ENCODE peak calls at places on chromosomes 16 and 17, in four cellular contexts. I is left lung, T is pancreas, A is aorta. L is an unnamed sample. For H3K9me3, the result is how much of the 10 kb centered on the place peaks cover.

GRCh38 chr16:31094088-31094423 is 541 bp downstream of the VKORC1 start:
- DNase-seq in I (no peak), T (peak), A (peak), L (peak)

GRCh38 chr16:49019081-49019633 is 262.5 kb downstream of the CBLN1 start:
- DNase-seq in I (no peak), T (no peak), A (no peak), L (no peak)

GRCh38 chr16:67278773-67279295 is 498 bp upstream of the PLEKHG4 start:
- DNase-seq in I (no peak), T (no peak), A (no peak), L (no peak)

GRCh38 chr16:58024673-58025350 is 742 bp upstream of the MMP15 start:
- DNase-seq in I (peak), T (peak), A (peak), L (no peak)

GRCh38 chr16:15691046-15691445 is 41.0 kb downstream of the NDE1 start:
- DNase-seq in I (peak), T (no peak), A (no peak), L (no peak)

GRCh38 chr16:89599451-89599858 is 14.0 kb upstream of the DPEP1 start:
- DNase-seq in I (peak), T (no peak), A (no peak), L (peak)

GRCh38 chr16:72896719-72897118 is 151.2 kb downstream of the ZFHX3 start:
- DNase-seq in I (no peak), T (no peak), A (no peak), L (no peak)

GRCh38 chr16:57802635-57803412 is 533 bp upstream of the KIFC3 start:
- DNase-seq in I (peak), T (no peak), A (no peak), L (no peak)

GRCh38 chr17:81923302-81924260 is 4.0 kb downstream of the MAFG start:
- DNase-seq in I (peak), T (no peak), A (peak), L (no peak)

GRCh38 chr16:70553175-70553574 is 29.6 kb downstream of the SF3B3 start:
- DNase-seq in I (no peak), T (no peak), A (no peak), L (no peak)

GRCh38 chr17:7396147-7396546 is 1.8 kb upstream of the PLSCR3 start:
- DNase-seq in I (peak), T (no peak), A (no peak), L (no peak)

GRCh38 chr17:50728881-50729765 is 9.7 kb downstream of the LUC7L3 start:
- DNase-seq in I (no peak), T (no peak), A (no peak), L (no peak)

GRCh38 chr16:35141303-35141702 is 1681.9 kb downstream of the TP53TG3F start:
- DNase-seq in I (peak), T (no peak), A (no peak), L (no peak)

GRCh38 chr16:35142147-35142808 is 1682.9 kb downstream of the TP53TG3F start:
- DNase-seq in I (peak), T (no peak), A (peak), L (no peak)

GRCh38 chr16:35142809-35143192 is 1683.4 kb downstream of the TP53TG3F start:
- DNase-seq in I (peak), T (no peak), A (peak), L (no peak)

GRCh38 chr16:35144212-35144932 is 1685.0 kb downstream of the TP53TG3F start:
- DNase-seq in I (no peak), T (no peak), A (no peak), L (no peak)

GRCh38 chr16:35140293-35140986 is 1681.0 kb downstream of the TP53TG3F start:
- DNase-seq in I (peak), T (no peak), A (peak), L (no peak)
- H3K9me3 ChIP-seq in I (under half), T (under half), A (under half), L (under half)

GRCh38 chr16:3289998-3290673 is 6.8 kb downstream of the ZNF263 start:
- DNase-seq in I (no peak), T (no peak), A (no peak), L (no peak)

GRCh38 chr16:3292604-3293003 is 9.3 kb downstream of the ZNF263 start:
- DNase-seq in I (no peak), T (no peak), A (no peak), L (no peak)

GRCh38 chr16:3295209-3295608 is 10.0 kb downstream of the TIGD7 start:
- DNase-seq in I (no peak), T (no peak), A (no peak), L (no peak)

DNA sequence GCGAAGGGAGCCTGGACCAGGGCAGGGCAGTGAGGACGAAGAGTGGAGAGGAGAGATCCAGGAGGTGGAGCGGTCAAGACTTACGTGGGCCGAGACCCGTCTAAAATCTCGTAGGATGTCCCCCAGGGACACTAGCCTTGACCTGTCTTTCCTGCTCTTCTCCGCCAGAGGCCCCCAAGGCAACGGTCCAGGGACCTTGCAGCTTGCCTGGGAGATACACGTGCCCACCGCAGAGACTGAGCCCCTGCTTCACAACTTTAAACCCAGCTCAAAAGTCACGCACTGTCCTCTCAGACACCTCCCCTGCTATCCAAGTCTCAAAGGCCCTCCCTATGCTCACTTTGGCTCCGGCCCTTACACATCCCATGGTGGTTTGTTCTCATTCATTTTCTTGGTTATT is 9.4 kb downstream of the TIGD7 start:
- DNase-seq in I (no peak), T (no peak), A (no peak), L (no peak)
- H3K9me3 ChIP-seq in I (under half), T (under half), A (under half), L (under half)

GRCh38 chr16:60180609-60181008 is 1446.5 kb upstream of the GOT2 start:
- DNase-seq in I (no peak), T (no peak), A (no peak), L (no peak)
- H3K9me3 ChIP-seq in I (under half), T (under half), A (under half), L (under half)

GRCh38 chr16:53415504-53415903 is 18.8 kb upstream of the RBL2 start:
- DNase-seq in I (no peak), T (no peak), A (no peak), L (no peak)

GRCh38 chr16:53417011-53417410 is 17.3 kb upstream of the RBL2 start:
- DNase-seq in I (no peak), T (no peak), A (no peak), L (no peak)

GRCh38 chr16:53417976-53418375 is 16.3 kb upstream of the RBL2 start:
- DNase-seq in I (no peak), T (no peak), A (no peak), L (no peak)

GRCh38 chr16:53421248-53421647 is 13.0 kb upstream of the RBL2 start:
- DNase-seq in I (peak), T (no peak), A (no peak), L (no peak)
- H3K9me3 ChIP-seq in I (under half), T (under half), A (under half), L (under half)

GRCh38 chr16:87528690-87529579 is 36.1 kb upstream of the ZCCHC14 start:
- DNase-seq in I (no peak), T (no peak), A (no peak), L (no peak)
- H3K9me3 ChIP-seq in I (under half), T (under half), A (under half), L (under half)

GRCh38 chr17:52546990-52547389 is 388.5 kb upstream of the CA10 start:
- DNase-seq in I (no peak), T (no peak), A (no peak), L (no peak)

DNA sequence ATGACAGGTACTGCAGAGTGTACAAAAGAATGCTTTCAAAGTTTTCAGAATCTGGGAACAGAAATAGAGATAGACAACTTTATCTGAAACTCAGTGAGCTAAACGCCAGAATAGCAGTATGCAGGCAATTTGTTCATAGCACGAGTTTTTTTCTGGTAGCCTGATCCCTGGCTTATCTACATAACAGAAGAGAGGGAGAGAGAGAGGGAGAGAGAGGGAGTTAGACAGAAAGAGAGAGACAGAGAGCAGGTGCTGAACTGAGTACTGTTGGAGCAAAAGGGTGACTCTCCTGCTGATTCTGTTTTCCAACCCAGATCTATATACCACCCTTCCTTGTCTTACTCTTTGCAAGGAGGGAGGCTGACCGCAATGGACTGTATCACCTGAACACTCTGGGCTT is 388.0 kb upstream of the CA10 start:
- DNase-seq in I (no peak), T (no peak), A (no peak), L (no peak)
- H3K9me3 ChIP-seq in I (under half), T (under half), A (under half), L (under half)

DNA sequence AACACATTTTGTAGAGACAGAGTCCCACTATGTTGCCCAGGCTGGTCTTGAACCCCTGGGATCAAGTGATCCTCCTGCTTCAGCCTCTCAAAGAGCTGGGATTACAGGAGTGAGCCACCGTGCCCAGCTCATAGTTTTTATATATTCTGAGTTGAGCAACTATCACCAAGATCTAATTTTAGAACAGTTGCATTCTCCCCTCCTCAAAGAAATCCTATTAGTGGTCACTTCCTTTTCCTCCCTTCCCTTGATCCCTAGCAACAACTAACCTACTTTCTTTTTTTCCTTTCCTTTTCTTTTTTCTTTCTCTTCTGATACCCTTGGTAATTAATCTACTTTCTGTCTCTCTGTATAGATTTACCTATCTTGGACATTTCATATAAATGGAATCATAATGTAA is 61.5 kb upstream of the B4GALNT2 start:
- DNase-seq in I (no peak), T (no peak), A (no peak), L (no peak)
- H3K9me3 ChIP-seq in I (under half), T (under half), A (under half), L (under half)

GRCh38 chr16:87854907-87855683 is 14.2 kb downstream of the SLC7A5 start:
- DNase-seq in I (peak), T (no peak), A (no peak), L (peak)

GRCh38 chr16:87864331-87864989 is 4.8 kb downstream of the SLC7A5 start:
- DNase-seq in I (no peak), T (no peak), A (no peak), L (no peak)

GRCh38 chr16:87855852-87856715 is 13.2 kb downstream of the SLC7A5 start:
- DNase-seq in I (peak), T (no peak), A (no peak), L (peak)

GRCh38 chr16:87856796-87857228 is 12.5 kb downstream of the SLC7A5 start:
- DNase-seq in I (no peak), T (no peak), A (no peak), L (peak)

DNA sequence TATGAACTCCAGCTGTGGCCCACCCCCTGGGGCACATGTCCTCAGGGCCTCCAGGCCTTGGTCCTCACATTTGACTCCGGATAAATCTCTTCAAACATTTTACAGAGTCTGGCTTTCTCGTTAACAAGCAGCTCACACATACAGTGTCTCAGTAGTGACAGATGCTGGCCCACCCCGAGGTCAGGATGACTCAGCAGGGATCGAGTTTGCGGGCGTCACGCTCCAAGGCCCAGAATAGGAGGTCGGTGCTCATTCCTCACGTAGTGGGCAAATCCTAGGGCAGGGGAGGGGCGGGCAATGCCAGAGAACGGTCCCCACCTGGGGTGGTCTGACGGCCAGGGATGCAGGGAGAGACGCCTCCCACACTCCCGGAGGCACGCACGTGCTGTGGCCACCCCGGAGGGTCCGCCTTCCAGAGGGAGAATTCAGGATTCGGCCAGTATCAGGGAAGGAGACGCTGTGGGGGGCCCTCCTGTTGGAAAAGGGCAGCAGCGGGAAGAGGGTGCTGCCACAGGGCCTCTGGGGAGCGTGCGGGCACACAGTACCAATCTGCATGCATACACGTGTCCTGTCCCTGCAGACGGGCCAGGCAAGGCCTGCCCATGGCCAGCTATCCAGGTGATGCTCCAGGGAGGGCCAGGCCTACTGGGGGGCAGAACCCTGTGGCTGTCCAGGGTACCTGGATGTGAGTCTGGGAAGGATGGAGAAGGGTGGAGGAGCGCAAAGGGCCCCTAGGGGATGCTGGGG is 8.6 kb downstream of the SLC7A5 start:
- DNase-seq in I (no peak), T (no peak), A (no peak), L (peak)
- H3K9me3 ChIP-seq in I (under half), T (under half), A (under half), L (under half)

GRCh38 chr17:78652913-78653312 is 75.7 kb upstream of the DNAH17 start:
- DNase-seq in I (no peak), T (no peak), A (peak), L (no peak)

GRCh38 chr17:78653382-78653781 is 76.2 kb upstream of the DNAH17 start:
- DNase-seq in I (no peak), T (no peak), A (peak), L (no peak)

GRCh38 chr17:78655251-78655940 is 78.2 kb upstream of the DNAH17 start:
- DNase-seq in I (peak), T (no peak), A (peak), L (no peak)

GRCh38 chr17:78652024-78652423 is 74.8 kb upstream of the DNAH17 start:
- DNase-seq in I (no peak), T (no peak), A (peak), L (no peak)

DNA sequence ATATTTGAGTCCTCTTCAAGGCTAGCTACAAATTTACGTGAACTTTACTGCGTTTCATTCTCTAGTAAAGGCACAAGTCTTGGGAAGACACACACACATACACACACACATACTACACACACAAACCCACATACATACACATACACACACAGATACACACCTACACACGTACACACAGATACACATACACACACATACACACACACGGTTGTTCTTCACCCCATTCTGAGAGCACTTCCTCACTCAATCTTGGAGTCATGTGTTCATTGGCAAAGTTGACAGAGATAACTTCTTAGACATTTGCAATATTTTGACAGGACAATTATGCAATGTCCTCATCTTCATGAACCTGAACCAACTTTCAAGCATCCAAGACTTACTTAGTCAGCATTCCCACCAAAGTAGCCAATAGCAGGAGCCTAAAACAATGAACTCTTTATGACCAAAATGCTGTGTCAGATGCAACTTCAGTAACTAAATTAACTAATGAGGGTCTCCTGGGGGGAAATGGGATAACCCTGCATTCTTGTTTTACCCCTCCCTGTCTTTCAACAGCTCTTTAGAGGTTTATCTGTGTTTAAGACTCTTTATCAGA is 77.1 kb upstream of the DNAH17 start:
- DNase-seq in I (no peak), T (no peak), A (no peak), L (no peak)
- H3K9me3 ChIP-seq in I (under half), T (under half), A (under half), L (under half)